ENCODE peak calls at places on chromosomes 5 and 9, in ten cellular contexts. One of them, this sample, is unnamed.

GRCh38 chr9:35164711-35165110 is 2.9 kb downstream of the UNC13B start:
- DNase-seq in IMR-90: peak; percentile 58
- DNase-seq in psoas muscle: no peak
- DNase-seq in stomach: no peak
- DNase-seq in fibroblast of lung: peak; percentile 22
- DNase-seq in CD8-positive, alpha-beta memory T cell: no peak
- DNase-seq in PC-3: peak; percentile 29
- DNase-seq in Peyer's patch: no peak
- DNase-seq in WERI-Rb-1: no peak
- DNase-seq in ovary: no peak
- DNase-seq in this sample: peak; percentile 71

GRCh38 chr9:88197781-88198345 is 59.6 kb upstream of the SPATA31C2 start:
- DNase-seq in Peyer's patch: no peak
- DNase-seq in PC-3: peak; percentile 81
- DNase-seq in psoas muscle: no peak
- DNase-seq in stomach: no peak
- DNase-seq in IMR-90: peak; percentile 87
- DNase-seq in ovary: no peak
- DNase-seq in CD8-positive, alpha-beta memory T cell: no peak
- DNase-seq in WERI-Rb-1: no peak
- DNase-seq in fibroblast of lung: peak; percentile 59
- DNase-seq in this sample: peak; percentile 34

GRCh38 chr5:168858371-168858770 is 279.2 kb upstream of the PANK3 start:
- DNase-seq in WERI-Rb-1: no peak
- DNase-seq in stomach: no peak
- DNase-seq in ovary: no peak
- DNase-seq in IMR-90: no peak
- DNase-seq in psoas muscle: no peak
- DNase-seq in Peyer's patch: no peak
- DNase-seq in CD8-positive, alpha-beta memory T cell: no peak
- DNase-seq in fibroblast of lung: no peak
- DNase-seq in PC-3: no peak
- DNase-seq in this sample: no peak

GRCh38 chr5:72427016-72427415 is 80.2 kb downstream of the ZNF366 start:
- DNase-seq in CD8-positive, alpha-beta memory T cell: no peak
- DNase-seq in WERI-Rb-1: no peak
- DNase-seq in stomach: no peak
- DNase-seq in IMR-90: no peak
- DNase-seq in fibroblast of lung: no peak
- DNase-seq in Peyer's patch: no peak
- DNase-seq in ovary: no peak
- DNase-seq in PC-3: no peak
- DNase-seq in psoas muscle: no peak
- DNase-seq in this sample: no peak

GRCh38 chr5:147336871-147337270 is 102.0 kb downstream of the STK32A start:
- DNase-seq in stomach: no peak
- DNase-seq in CD8-positive, alpha-beta memory T cell: no peak
- DNase-seq in psoas muscle: no peak
- DNase-seq in IMR-90: no peak
- DNase-seq in WERI-Rb-1: no peak
- DNase-seq in PC-3: no peak
- DNase-seq in Peyer's patch: no peak
- DNase-seq in fibroblast of lung: no peak
- DNase-seq in ovary: no peak
- DNase-seq in this sample: no peak

GRCh38 chr9:75993434-75993833 is 103.0 kb downstream of the PCSK5 start:
- DNase-seq in Peyer's patch: no peak
- DNase-seq in WERI-Rb-1: no peak
- DNase-seq in ovary: no peak
- DNase-seq in CD8-positive, alpha-beta memory T cell: no peak
- DNase-seq in stomach: no peak
- DNase-seq in PC-3: peak; percentile 1
- DNase-seq in psoas muscle: no peak
- DNase-seq in IMR-90: peak; percentile 41
- DNase-seq in fibroblast of lung: peak; percentile 77
- DNase-seq in this sample: peak; percentile 40

GRCh38 chr9:105405514-105406131 is 42.2 kb upstream of the FSD1L start:
- DNase-seq in Peyer's patch: no peak
- DNase-seq in PC-3: no peak
- DNase-seq in WERI-Rb-1: peak; percentile 93
- DNase-seq in psoas muscle: no peak
- DNase-seq in fibroblast of lung: no peak
- DNase-seq in stomach: no peak
- DNase-seq in IMR-90: peak; percentile 21
- DNase-seq in CD8-positive, alpha-beta memory T cell: peak; percentile 15
- DNase-seq in ovary: no peak
- DNase-seq in this sample: peak; percentile 17

GRCh38 chr5:14270212-14270702 is 127.1 kb downstream of the TRIO start:
- DNase-seq in ovary: peak; percentile 51
- DNase-seq in Peyer's patch: no peak
- DNase-seq in psoas muscle: peak; percentile 48
- DNase-seq in fibroblast of lung: peak; percentile 82
- DNase-seq in stomach: no peak
- DNase-seq in CD8-positive, alpha-beta memory T cell: no peak
- DNase-seq in PC-3: peak; percentile 83
- DNase-seq in IMR-90: peak; percentile 64
- DNase-seq in WERI-Rb-1: peak; percentile 70
- DNase-seq in this sample: peak; percentile 73

DNA sequence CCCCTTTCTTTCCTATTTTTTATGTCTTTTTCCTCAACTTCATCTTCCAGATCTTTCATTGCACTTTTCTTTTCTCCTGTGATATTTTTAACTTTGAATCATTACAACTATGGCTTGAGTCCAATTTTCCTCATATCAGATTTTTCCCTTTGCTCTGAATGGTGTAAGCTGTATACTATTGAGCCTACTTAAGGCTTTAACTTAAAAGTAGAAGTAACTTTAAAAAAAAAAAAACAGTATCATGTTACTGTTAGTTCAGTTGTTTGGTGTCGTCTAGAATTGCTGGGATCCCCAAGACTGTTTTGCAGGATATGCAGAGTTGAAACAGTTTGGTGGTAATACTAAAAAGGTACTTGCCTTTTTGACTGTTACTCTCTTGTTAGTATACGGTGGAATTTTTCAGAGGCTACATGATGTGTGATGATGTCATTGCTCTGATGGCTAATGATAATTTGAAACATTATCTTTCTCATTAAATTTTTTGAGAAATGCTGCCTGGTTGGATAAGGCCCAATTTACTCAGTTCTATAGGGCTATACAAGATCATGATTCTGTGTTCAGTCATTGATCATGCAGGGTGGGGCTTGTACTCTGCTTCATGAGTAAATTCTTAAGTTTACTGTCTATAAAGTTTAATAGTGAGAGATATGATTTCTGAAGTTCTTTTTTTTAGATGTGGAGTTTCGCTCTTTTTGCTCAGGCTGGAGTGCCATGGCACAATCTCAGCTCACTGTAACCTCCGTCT is 8.8 kb downstream of the NAA35 start:
- DNase-seq in stomach: no peak
- DNase-seq in PC-3: no peak
- DNase-seq in Peyer's patch: no peak
- DNase-seq in psoas muscle: no peak
- DNase-seq in ovary: no peak
- DNase-seq in WERI-Rb-1: no peak
- DNase-seq in fibroblast of lung: peak; percentile 47
- DNase-seq in IMR-90: peak; percentile 52
- DNase-seq in CD8-positive, alpha-beta memory T cell: no peak
- DNase-seq in this sample: no peak
- H3K36me3 ChIP-seq in stomach: peaks cover 63% of the 10 kb centered on the region
- H3K36me3 ChIP-seq in PC-3: peaks cover 6% of the 10 kb centered on the region
- H3K36me3 ChIP-seq in Peyer's patch: peaks cover 29% of the 10 kb centered on the region
- H3K36me3 ChIP-seq in psoas muscle: peaks cover 19% of the 10 kb centered on the region
- H3K36me3 ChIP-seq in ovary: no peaks in the 10 kb centered on the region
- H3K36me3 ChIP-seq in WERI-Rb-1: peaks cover 54% of the 10 kb centered on the region
- H3K36me3 ChIP-seq in fibroblast of lung: no peaks in the 10 kb centered on the region
- H3K36me3 ChIP-seq in IMR-90: peaks cover 7% of the 10 kb centered on the region
- H3K36me3 ChIP-seq in CD8-positive, alpha-beta memory T cell: no peaks in the 10 kb centered on the region
- H3K36me3 ChIP-seq in this sample: peaks cover 8% of the 10 kb centered on the region

GRCh38 chr9:117325110-117325788 is 89.6 kb downstream of the ASTN2 start:
- DNase-seq in Peyer's patch: no peak
- DNase-seq in ovary: no peak
- DNase-seq in PC-3: no peak
- DNase-seq in IMR-90: no peak
- DNase-seq in CD8-positive, alpha-beta memory T cell: no peak
- DNase-seq in stomach: no peak
- DNase-seq in WERI-Rb-1: peak; percentile 35
- DNase-seq in fibroblast of lung: no peak
- DNase-seq in psoas muscle: no peak
- DNase-seq in this sample: no peak

GRCh38 chr9:117325789-117326185 is 89.1 kb downstream of the ASTN2 start:
- DNase-seq in fibroblast of lung: no peak
- DNase-seq in PC-3: no peak
- DNase-seq in WERI-Rb-1: peak; percentile 50
- DNase-seq in Peyer's patch: no peak
- DNase-seq in ovary: no peak
- DNase-seq in psoas muscle: no peak
- DNase-seq in IMR-90: no peak
- DNase-seq in stomach: no peak
- DNase-seq in CD8-positive, alpha-beta memory T cell: no peak
- DNase-seq in this sample: no peak

GRCh38 chr9:117323390-117323789 is 91.5 kb downstream of the ASTN2 start:
- DNase-seq in Peyer's patch: no peak
- DNase-seq in WERI-Rb-1: no peak
- DNase-seq in fibroblast of lung: no peak
- DNase-seq in CD8-positive, alpha-beta memory T cell: no peak
- DNase-seq in ovary: no peak
- DNase-seq in stomach: no peak
- DNase-seq in IMR-90: no peak
- DNase-seq in PC-3: no peak
- DNase-seq in psoas muscle: no peak
- DNase-seq in this sample: no peak
- H3K4me3 ChIP-seq in Peyer's patch: no peak overlapping the region
- H3K4me3 ChIP-seq in WERI-Rb-1: no peak overlapping the region
- H3K4me3 ChIP-seq in fibroblast of lung: no peak overlapping the region
- H3K4me3 ChIP-seq in CD8-positive, alpha-beta memory T cell: no peak overlapping the region
- H3K4me3 ChIP-seq in ovary: no peak overlapping the region
- H3K4me3 ChIP-seq in stomach: no peak overlapping the region
- H3K4me3 ChIP-seq in IMR-90: no peak overlapping the region
- H3K4me3 ChIP-seq in PC-3: no peak overlapping the region
- H3K4me3 ChIP-seq in psoas muscle: no peak overlapping the region
- H3K4me3 ChIP-seq in this sample: no peak overlapping the region

GRCh38 chr5:1316588-1316902 is 21.7 kb upstream of the TERT start:
- DNase-seq in IMR-90: no peak
- DNase-seq in fibroblast of lung: no peak
- DNase-seq in CD8-positive, alpha-beta memory T cell: no peak
- DNase-seq in ovary: no peak
- DNase-seq in psoas muscle: no peak
- DNase-seq in WERI-Rb-1: no peak
- DNase-seq in PC-3: no peak
- DNase-seq in stomach: no peak
- DNase-seq in Peyer's patch: no peak
- DNase-seq in this sample: no peak

GRCh38 chr5:1318659-1319251 is 23.9 kb upstream of the TERT start:
- DNase-seq in PC-3: no peak
- DNase-seq in CD8-positive, alpha-beta memory T cell: no peak
- DNase-seq in fibroblast of lung: no peak
- DNase-seq in Peyer's patch: no peak
- DNase-seq in psoas muscle: no peak
- DNase-seq in stomach: no peak
- DNase-seq in WERI-Rb-1: peak; percentile 8
- DNase-seq in IMR-90: no peak
- DNase-seq in ovary: peak; percentile 9
- DNase-seq in this sample: no peak

GRCh38 chr5:1319436-1320343 is 24.8 kb upstream of the TERT start:
- DNase-seq in CD8-positive, alpha-beta memory T cell: no peak
- DNase-seq in fibroblast of lung: no peak
- DNase-seq in stomach: peak; percentile 63
- DNase-seq in WERI-Rb-1: peak; percentile 9
- DNase-seq in IMR-90: no peak
- DNase-seq in ovary: peak; percentile 13
- DNase-seq in psoas muscle: no peak
- DNase-seq in PC-3: no peak
- DNase-seq in Peyer's patch: no peak
- DNase-seq in this sample: no peak

GRCh38 chr5:1316941-1317340 is 22.1 kb upstream of the TERT start:
- DNase-seq in Peyer's patch: no peak
- DNase-seq in fibroblast of lung: no peak
- DNase-seq in stomach: no peak
- DNase-seq in psoas muscle: no peak
- DNase-seq in PC-3: no peak
- DNase-seq in ovary: no peak
- DNase-seq in CD8-positive, alpha-beta memory T cell: no peak
- DNase-seq in IMR-90: no peak
- DNase-seq in WERI-Rb-1: peak; percentile 6
- DNase-seq in this sample: no peak

GRCh38 chr5:1317921-1318565 is 23.2 kb upstream of the TERT start:
- DNase-seq in Peyer's patch: no peak
- DNase-seq in fibroblast of lung: no peak
- DNase-seq in ovary: peak; percentile 8
- DNase-seq in PC-3: no peak
- DNase-seq in IMR-90: no peak
- DNase-seq in CD8-positive, alpha-beta memory T cell: no peak
- DNase-seq in psoas muscle: no peak
- DNase-seq in stomach: no peak
- DNase-seq in WERI-Rb-1: peak; percentile 6
- DNase-seq in this sample: no peak
- H3K27ac ChIP-seq in Peyer's patch: no peak overlapping the region
- H3K27ac ChIP-seq in fibroblast of lung: no peak overlapping the region
- H3K27ac ChIP-seq in ovary: no peak overlapping the region
- H3K27ac ChIP-seq in PC-3: no peak overlapping the region
- H3K27ac ChIP-seq in IMR-90: no peak overlapping the region
- H3K27ac ChIP-seq in CD8-positive, alpha-beta memory T cell: no peak overlapping the region
- H3K27ac ChIP-seq in psoas muscle: no peak overlapping the region
- H3K27ac ChIP-seq in stomach: peak overlapping the region; percentile 88
- H3K27ac ChIP-seq in WERI-Rb-1: peak overlapping the region; percentile 19
- H3K27ac ChIP-seq in this sample: no peak overlapping the region

GRCh38 chr5:134566741-134567221 is 41.3 kb downstream of the JADE2 start:
- DNase-seq in PC-3: no peak
- DNase-seq in CD8-positive, alpha-beta memory T cell: no peak
- DNase-seq in Peyer's patch: no peak
- DNase-seq in stomach: no peak
- DNase-seq in fibroblast of lung: no peak
- DNase-seq in IMR-90: no peak
- DNase-seq in WERI-Rb-1: no peak
- DNase-seq in ovary: no peak
- DNase-seq in psoas muscle: no peak
- DNase-seq in this sample: no peak

GRCh38 chr5:134566181-134566740 is 40.8 kb downstream of the JADE2 start:
- DNase-seq in PC-3: no peak
- DNase-seq in WERI-Rb-1: no peak
- DNase-seq in IMR-90: no peak
- DNase-seq in fibroblast of lung: no peak
- DNase-seq in CD8-positive, alpha-beta memory T cell: no peak
- DNase-seq in psoas muscle: no peak
- DNase-seq in Peyer's patch: no peak
- DNase-seq in ovary: no peak
- DNase-seq in stomach: no peak
- DNase-seq in this sample: no peak

GRCh38 chr5:134561871-134562296 is 36.4 kb downstream of the JADE2 start:
- DNase-seq in psoas muscle: peak; percentile 63
- DNase-seq in ovary: no peak
- DNase-seq in Peyer's patch: no peak
- DNase-seq in stomach: peak; percentile 49
- DNase-seq in CD8-positive, alpha-beta memory T cell: no peak
- DNase-seq in WERI-Rb-1: peak; percentile 46
- DNase-seq in IMR-90: peak; percentile 74
- DNase-seq in fibroblast of lung: peak; percentile 70
- DNase-seq in PC-3: peak; percentile 33
- DNase-seq in this sample: peak; percentile 56

GRCh38 chr5:134564396-134564795 is 38.9 kb downstream of the JADE2 start:
- DNase-seq in CD8-positive, alpha-beta memory T cell: no peak
- DNase-seq in psoas muscle: no peak
- DNase-seq in Peyer's patch: no peak
- DNase-seq in stomach: no peak
- DNase-seq in ovary: no peak
- DNase-seq in WERI-Rb-1: no peak
- DNase-seq in PC-3: no peak
- DNase-seq in fibroblast of lung: no peak
- DNase-seq in IMR-90: no peak
- DNase-seq in this sample: no peak

DNA sequence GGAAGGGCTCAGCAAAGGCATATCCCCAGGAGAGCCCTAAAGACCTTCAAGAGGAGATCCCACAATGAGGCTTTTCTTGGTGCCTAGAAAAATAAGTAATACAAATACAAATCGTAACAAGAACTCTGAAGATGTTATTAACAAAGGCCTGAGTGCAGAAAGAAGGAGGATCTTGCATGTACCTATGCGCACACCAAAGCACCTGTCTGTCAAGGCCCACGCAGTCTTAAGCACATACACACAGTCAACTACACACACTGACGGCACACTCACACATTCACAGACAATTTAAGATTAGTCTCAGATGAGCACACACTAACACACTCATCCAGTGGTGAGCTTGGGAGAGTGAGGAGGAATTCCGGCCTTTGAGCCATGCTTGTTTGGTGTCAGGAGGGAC is 38.5 kb downstream of the JADE2 start:
- DNase-seq in Peyer's patch: no peak
- DNase-seq in IMR-90: no peak
- DNase-seq in ovary: no peak
- DNase-seq in PC-3: no peak
- DNase-seq in fibroblast of lung: no peak
- DNase-seq in CD8-positive, alpha-beta memory T cell: no peak
- DNase-seq in stomach: no peak
- DNase-seq in psoas muscle: no peak
- DNase-seq in WERI-Rb-1: no peak
- DNase-seq in this sample: no peak
- H3K36me3 ChIP-seq in Peyer's patch: peaks cover 99% of the 10 kb centered on the region
- H3K36me3 ChIP-seq in IMR-90: peaks cover 74% of the 10 kb centered on the region
- H3K36me3 ChIP-seq in ovary: no peaks in the 10 kb centered on the region
- H3K36me3 ChIP-seq in PC-3: peaks cover 19% of the 10 kb centered on the region
- H3K36me3 ChIP-seq in fibroblast of lung: peaks cover 32% of the 10 kb centered on the region
- H3K36me3 ChIP-seq in CD8-positive, alpha-beta memory T cell: peaks cover 96% of the 10 kb centered on the region
- H3K36me3 ChIP-seq in stomach: peaks cover 91% of the 10 kb centered on the region
- H3K36me3 ChIP-seq in psoas muscle: peaks cover 82% of the 10 kb centered on the region
- H3K36me3 ChIP-seq in WERI-Rb-1: peaks cover 74% of the 10 kb centered on the region
- H3K36me3 ChIP-seq in this sample: peaks cover 36% of the 10 kb centered on the region